ENCODE peak calls at places on chromosomes 1 and 21, in ten cellular contexts. One of them, this sample, is unnamed.

GRCh38 chr1:49436865-49437264 is 586.9 kb downstream of the AGBL4 start:
- DNase-seq in neural progenitor cell: no peak
- DNase-seq in naive B cell: no peak
- DNase-seq in right cardiac atrium: no peak
- DNase-seq in activated T-cell treated with anti-CD3 and anti-CD28 coated beads for 48 hours: no peak
- DNase-seq in NCI-H1417: no peak
- DNase-seq in RKO: no peak
- DNase-seq in RWPE1: no peak
- DNase-seq in activated CD4-positive, alpha-beta T cell treated with anti-CD3 and anti-CD28 coated beads, Interleukin-2, amount 50 U/mL, for 48 hours: no peak
- DNase-seq in HEK293T: no peak
- DNase-seq in this sample: no peak

GRCh38 chr1:1058921-1059493 is 15.1 kb downstream of the RNF223 start:
- DNase-seq in neural progenitor cell: peak
- DNase-seq in naive B cell: no peak
- DNase-seq in right cardiac atrium: no peak
- DNase-seq in activated T-cell treated with anti-CD3 and anti-CD28 coated beads for 48 hours: peak
- DNase-seq in NCI-H1417: peak
- DNase-seq in RKO: peak
- DNase-seq in RWPE1: no peak
- DNase-seq in activated CD4-positive, alpha-beta T cell treated with anti-CD3 and anti-CD28 coated beads, Interleukin-2, amount 50 U/mL, for 48 hours: peak
- DNase-seq in HEK293T: peak
- DNase-seq in this sample: peak

GRCh38 chr1:56577859-56578663 is 1.3 kb downstream of the PLPP3 start:
- DNase-seq in neural progenitor cell: peak
- DNase-seq in naive B cell: peak
- DNase-seq in right cardiac atrium: peak
- DNase-seq in activated T-cell treated with anti-CD3 and anti-CD28 coated beads for 48 hours: peak
- DNase-seq in NCI-H1417: peak
- DNase-seq in RKO: peak
- DNase-seq in RWPE1: peak
- DNase-seq in activated CD4-positive, alpha-beta T cell treated with anti-CD3 and anti-CD28 coated beads, Interleukin-2, amount 50 U/mL, for 48 hours: peak
- DNase-seq in HEK293T: peak
- DNase-seq in this sample: peak

GRCh38 chr1:40310983-40311642 is 6.0 kb downstream of the COL9A2 start:
- DNase-seq in neural progenitor cell: no peak
- DNase-seq in naive B cell: no peak
- DNase-seq in right cardiac atrium: no peak
- DNase-seq in activated T-cell treated with anti-CD3 and anti-CD28 coated beads for 48 hours: no peak
- DNase-seq in NCI-H1417: no peak
- DNase-seq in RKO: no peak
- DNase-seq in RWPE1: no peak
- DNase-seq in activated CD4-positive, alpha-beta T cell treated with anti-CD3 and anti-CD28 coated beads, Interleukin-2, amount 50 U/mL, for 48 hours: no peak
- DNase-seq in HEK293T: peak
- DNase-seq in this sample: no peak

GRCh38 chr1:37752583-37753471 is 12.1 kb downstream of the EPHA10 start:
- DNase-seq in neural progenitor cell: peak
- DNase-seq in naive B cell: no peak
- DNase-seq in right cardiac atrium: no peak
- DNase-seq in activated T-cell treated with anti-CD3 and anti-CD28 coated beads for 48 hours: peak
- DNase-seq in NCI-H1417: peak
- DNase-seq in RKO: peak
- DNase-seq in RWPE1: no peak
- DNase-seq in activated CD4-positive, alpha-beta T cell treated with anti-CD3 and anti-CD28 coated beads, Interleukin-2, amount 50 U/mL, for 48 hours: peak
- DNase-seq in HEK293T: peak
- DNase-seq in this sample: peak

GRCh38 chr1:169829671-169830070 is 35.0 kb upstream of the METTL18 start:
- DNase-seq in neural progenitor cell: no peak
- DNase-seq in naive B cell: no peak
- DNase-seq in right cardiac atrium: no peak
- DNase-seq in activated T-cell treated with anti-CD3 and anti-CD28 coated beads for 48 hours: no peak
- DNase-seq in NCI-H1417: no peak
- DNase-seq in RKO: no peak
- DNase-seq in RWPE1: no peak
- DNase-seq in activated CD4-positive, alpha-beta T cell treated with anti-CD3 and anti-CD28 coated beads, Interleukin-2, amount 50 U/mL, for 48 hours: no peak
- DNase-seq in HEK293T: no peak
- DNase-seq in this sample: no peak

GRCh38 chr1:86448670-86449069 is 20.1 kb upstream of the CLCA1 start:
- DNase-seq in neural progenitor cell: no peak
- DNase-seq in naive B cell: no peak
- DNase-seq in right cardiac atrium: no peak
- DNase-seq in activated T-cell treated with anti-CD3 and anti-CD28 coated beads for 48 hours: no peak
- DNase-seq in NCI-H1417: no peak
- DNase-seq in RKO: no peak
- DNase-seq in RWPE1: no peak
- DNase-seq in activated CD4-positive, alpha-beta T cell treated with anti-CD3 and anti-CD28 coated beads, Interleukin-2, amount 50 U/mL, for 48 hours: no peak
- DNase-seq in HEK293T: no peak
- DNase-seq in this sample: no peak

GRCh38 chr1:154171880-154172279 is 17.0 kb upstream of the NUP210L start:
- DNase-seq in neural progenitor cell: no peak
- DNase-seq in naive B cell: no peak
- DNase-seq in right cardiac atrium: no peak
- DNase-seq in activated T-cell treated with anti-CD3 and anti-CD28 coated beads for 48 hours: no peak
- DNase-seq in NCI-H1417: no peak
- DNase-seq in RKO: no peak
- DNase-seq in RWPE1: no peak
- DNase-seq in activated CD4-positive, alpha-beta T cell treated with anti-CD3 and anti-CD28 coated beads, Interleukin-2, amount 50 U/mL, for 48 hours: no peak
- DNase-seq in HEK293T: no peak
- DNase-seq in this sample: no peak

GRCh38 chr1:27071049-27071416 is 58.4 kb upstream of the TENT5B start:
- DNase-seq in neural progenitor cell: peak
- DNase-seq in naive B cell: no peak
- DNase-seq in right cardiac atrium: no peak
- DNase-seq in activated T-cell treated with anti-CD3 and anti-CD28 coated beads for 48 hours: no peak
- DNase-seq in NCI-H1417: peak
- DNase-seq in RKO: no peak
- DNase-seq in RWPE1: peak
- DNase-seq in activated CD4-positive, alpha-beta T cell treated with anti-CD3 and anti-CD28 coated beads, Interleukin-2, amount 50 U/mL, for 48 hours: no peak
- DNase-seq in HEK293T: no peak
- DNase-seq in this sample: peak

GRCh38 chr1:2381741-2382620 is 9.4 kb downstream of the MORN1 start:
- DNase-seq in neural progenitor cell: peak
- DNase-seq in naive B cell: peak
- DNase-seq in right cardiac atrium: peak
- DNase-seq in activated T-cell treated with anti-CD3 and anti-CD28 coated beads for 48 hours: peak
- DNase-seq in NCI-H1417: no peak
- DNase-seq in RKO: peak
- DNase-seq in RWPE1: peak
- DNase-seq in activated CD4-positive, alpha-beta T cell treated with anti-CD3 and anti-CD28 coated beads, Interleukin-2, amount 50 U/mL, for 48 hours: peak
- DNase-seq in HEK293T: peak
- DNase-seq in this sample: no peak

GRCh38 chr21:45378258-45378966 is 26.6 kb upstream of the COL18A1 start:
- DNase-seq in neural progenitor cell: peak
- DNase-seq in naive B cell: no peak
- DNase-seq in right cardiac atrium: peak
- DNase-seq in activated T-cell treated with anti-CD3 and anti-CD28 coated beads for 48 hours: no peak
- DNase-seq in NCI-H1417: no peak
- DNase-seq in RKO: no peak
- DNase-seq in RWPE1: no peak
- DNase-seq in activated CD4-positive, alpha-beta T cell treated with anti-CD3 and anti-CD28 coated beads, Interleukin-2, amount 50 U/mL, for 48 hours: no peak
- DNase-seq in HEK293T: no peak
- DNase-seq in this sample: no peak

GRCh38 chr1:108669679-108670078 is 8.8 kb upstream of the HENMT1 start:
- DNase-seq in neural progenitor cell: no peak
- DNase-seq in naive B cell: no peak
- DNase-seq in right cardiac atrium: no peak
- DNase-seq in activated T-cell treated with anti-CD3 and anti-CD28 coated beads for 48 hours: no peak
- DNase-seq in NCI-H1417: no peak
- DNase-seq in RKO: no peak
- DNase-seq in RWPE1: no peak
- DNase-seq in activated CD4-positive, alpha-beta T cell treated with anti-CD3 and anti-CD28 coated beads, Interleukin-2, amount 50 U/mL, for 48 hours: no peak
- DNase-seq in HEK293T: no peak
- DNase-seq in this sample: no peak

GRCh38 chr1:117167402-117167801 is 43.3 kb downstream of the VTCN1 start:
- DNase-seq in neural progenitor cell: no peak
- DNase-seq in naive B cell: no peak
- DNase-seq in right cardiac atrium: no peak
- DNase-seq in activated T-cell treated with anti-CD3 and anti-CD28 coated beads for 48 hours: no peak
- DNase-seq in NCI-H1417: no peak
- DNase-seq in RKO: no peak
- DNase-seq in RWPE1: no peak
- DNase-seq in activated CD4-positive, alpha-beta T cell treated with anti-CD3 and anti-CD28 coated beads, Interleukin-2, amount 50 U/mL, for 48 hours: no peak
- DNase-seq in HEK293T: no peak
- DNase-seq in this sample: no peak

GRCh38 chr21:35256468-35256988 is 207.4 kb upstream of the RUNX1 start:
- DNase-seq in neural progenitor cell: peak
- DNase-seq in naive B cell: no peak
- DNase-seq in right cardiac atrium: peak
- DNase-seq in activated T-cell treated with anti-CD3 and anti-CD28 coated beads for 48 hours: no peak
- DNase-seq in NCI-H1417: peak
- DNase-seq in RKO: peak
- DNase-seq in RWPE1: peak
- DNase-seq in activated CD4-positive, alpha-beta T cell treated with anti-CD3 and anti-CD28 coated beads, Interleukin-2, amount 50 U/mL, for 48 hours: peak
- DNase-seq in HEK293T: peak
- DNase-seq in this sample: peak

This sample was measured in NCI-H510A treated with DMSO at 0.1 percent for 48 hours.